ENCODE peak calls at places on chromosome 13, in seven cellular contexts. H is H9, D is H1, B is neuronal stem cell, L is mesendoderm, A is mesenchymal stem cell, C is trophoblast cell. W is an unnamed sample.
A peak's percentile ranks its signal among the peaks of the same experiment; 100 is the strongest.

GRCh38 chr13:44373601-44374347 is at the start of gene SERP2:
- DNase-seq in H (peak; percentile 90), D (peak; percentile 49), B (peak; percentile 41), L (peak; percentile 76), A (no peak), C (no peak), W (no peak)

GRCh38 chr13:109000207-109000606 is 370.8 kb downstream of the MYO16 start:
- DNase-seq in H (no peak), D (no peak), B (no peak), L (no peak), A (no peak), C (no peak), W (no peak)

GRCh38 chr13:27920677-27921420 is 1.0 kb downstream of the PDX1 start:
- DNase-seq in H (peak; percentile 49), D (no peak), B (peak; percentile 36), L (peak; percentile 53), A (peak; percentile 45), C (no peak), W (peak; percentile 6)

GRCh38 chr13:107838592-107839161 is 376.7 kb downstream of the LIG4 start:
- DNase-seq in H (no peak), D (no peak), B (no peak), L (peak; percentile 38), A (no peak), C (no peak), W (no peak)

GRCh38 chr13:90302113-90302512 is 1045.4 kb upstream of the MIR17HG start:
- DNase-seq in H (no peak), D (no peak), B (no peak), L (no peak), A (peak; percentile 23), C (no peak), W (peak; percentile 10)

GRCh38 chr13:95121516-95121915 is 179.7 kb downstream of the ABCC4 start:
- DNase-seq in H (no peak), D (no peak), B (no peak), L (no peak), A (no peak), C (no peak), W (no peak)

GRCh38 chr13:38002596-38002995 is 133.0 kb upstream of the TRPC4 start:
- DNase-seq in H (no peak), D (no peak), B (no peak), L (no peak), A (no peak), C (no peak), W (no peak)

GRCh38 chr13:26254583-26255102 is 714 bp downstream of the CDK8 start:
- DNase-seq in H (peak; percentile 48), D (no peak), B (no peak), L (peak; percentile 71), A (peak; percentile 50), C (peak; percentile 67), W (peak; percentile 31)

GRCh38 chr13:77836423-77836822 is 82.2 kb downstream of the EDNRB start:
- DNase-seq in H (no peak), D (no peak), B (no peak), L (no peak), A (peak; percentile 78), C (peak; percentile 51), W (peak; percentile 44)

GRCh38 chr13:72850959-72851677 is 69.2 kb downstream of the PIBF1 start:
- DNase-seq in H (peak; percentile 56), D (no peak), B (no peak), L (no peak), A (no peak), C (no peak), W (no peak)

GRCh38 chr13:94599877-94600276 is 1.8 kb upstream of the GPR180 start:
- DNase-seq in H (no peak), D (no peak), B (no peak), L (no peak), A (no peak), C (no peak), W (no peak)

GRCh38 chr13:30133976-30134375 is 173.4 kb downstream of the KATNAL1 start:
- DNase-seq in H (no peak), D (no peak), B (no peak), L (no peak), A (peak; percentile 81), C (no peak), W (no peak)

GRCh38 chr13:45828253-45828968 is 23.1 kb downstream of the SIAH3 start:
- DNase-seq in H (no peak), D (no peak), B (no peak), L (no peak), A (no peak), C (no peak), W (no peak)

DNA sequence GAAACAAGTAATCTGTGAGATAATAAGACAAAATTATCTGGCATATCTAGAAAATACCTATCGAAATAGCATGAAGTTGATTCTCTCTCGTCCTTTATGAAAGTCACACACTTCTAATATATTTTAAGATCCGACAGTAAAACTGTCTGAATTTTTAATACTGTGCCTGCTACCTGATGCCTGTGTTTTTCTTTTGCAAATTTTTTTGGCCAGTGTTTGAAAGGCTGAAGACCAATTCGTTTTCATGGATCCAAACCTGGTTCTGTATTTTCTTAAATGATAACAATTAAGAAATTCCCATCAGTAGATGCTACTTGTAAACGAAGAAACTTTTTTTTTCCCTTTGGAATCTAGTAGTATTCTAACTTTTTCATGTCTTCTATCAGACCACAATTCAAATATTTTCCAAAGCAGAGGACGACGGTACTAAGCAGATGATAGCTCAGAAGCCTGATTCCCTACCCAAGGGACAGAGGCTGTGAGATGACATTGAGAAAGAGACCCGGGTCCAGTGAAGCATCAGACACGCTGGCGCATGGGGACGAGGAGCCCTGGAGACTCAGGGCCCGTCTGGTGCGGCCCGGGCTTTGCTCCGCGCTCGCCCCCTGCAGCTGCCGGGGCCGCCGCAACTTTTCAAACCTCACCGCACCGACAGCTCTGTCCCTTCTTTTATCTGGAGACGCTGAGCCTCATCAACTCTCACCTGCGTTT is 49.5 kb upstream of the PABPC3 start:
- DNase-seq in H (peak; percentile 53), D (no peak), B (no peak), L (peak; percentile 60), A (peak; percentile 3), C (no peak), W (no peak)
- H3K18ac ChIP-seq in H (no peak overlapping the region), D (no peak overlapping the region), B (no peak overlapping the region), L (no peak overlapping the region), A (no peak overlapping the region), C (no peak overlapping the region), W (no peak overlapping the region)

DNA sequence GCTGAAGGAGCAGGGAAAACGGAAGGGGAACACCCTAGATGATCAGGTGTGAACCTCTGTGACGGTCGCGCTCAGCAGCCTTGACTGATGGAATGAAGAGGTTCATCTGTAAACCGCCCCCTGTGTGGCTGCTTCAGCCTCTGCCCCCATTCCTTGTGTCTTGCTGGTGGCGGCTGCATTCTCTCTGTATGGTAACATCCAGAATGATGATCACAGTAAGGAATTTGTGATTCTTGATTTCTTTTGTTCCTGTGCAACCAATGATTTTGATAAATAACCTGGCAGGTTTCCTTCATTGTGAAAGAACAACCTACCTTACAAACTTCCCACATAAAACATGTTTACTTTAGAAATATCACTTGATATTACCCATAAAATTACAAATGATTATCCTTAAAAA is 118.7 kb upstream of the MCF2L start:
- DNase-seq in H (no peak), D (no peak), B (no peak), L (no peak), A (no peak), C (peak; percentile 39), W (no peak)
- H4K8ac ChIP-seq in H (no peak overlapping the region), D (no peak overlapping the region), B (no peak overlapping the region), L (no peak overlapping the region), A (no peak overlapping the region), C (no peak overlapping the region), W (no peak overlapping the region)

GRCh38 chr13:110531671-110532083 is 29.8 kb downstream of the RAB20 start:
- DNase-seq in H (no peak), D (no peak), B (no peak), L (no peak), A (no peak), C (no peak), W (no peak)
- H3K18ac ChIP-seq in H (no peak overlapping the region), D (no peak overlapping the region), B (no peak overlapping the region), L (no peak overlapping the region), A (no peak overlapping the region), C (peak overlapping the region; percentile 3), W (no peak overlapping the region)

DNA sequence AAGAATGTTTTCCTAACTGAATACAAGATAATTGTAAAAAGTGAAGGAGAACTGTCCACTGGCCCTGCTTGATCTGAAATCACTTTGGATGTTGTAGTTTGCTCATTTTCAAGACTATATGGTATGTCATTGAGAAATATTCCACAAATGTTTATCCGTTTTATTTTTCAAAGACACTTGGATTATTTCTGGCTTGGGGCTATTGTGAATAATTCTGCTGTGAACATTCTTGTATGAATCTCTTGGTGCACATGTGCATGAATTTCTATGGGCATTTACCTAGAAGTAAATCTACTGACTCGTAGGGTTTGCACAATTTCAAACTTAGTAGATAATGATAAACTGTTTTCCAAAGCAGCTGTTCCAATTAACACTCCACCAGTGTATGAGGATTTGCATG is 8.6 kb downstream of the RXFP2 start:
- DNase-seq in H (no peak), D (no peak), B (no peak), L (no peak), A (no peak), C (no peak), W (no peak)
- H4K8ac ChIP-seq in H (no peak overlapping the region), D (no peak overlapping the region), B (no peak overlapping the region), L (no peak overlapping the region), A (no peak overlapping the region), C (no peak overlapping the region), W (no peak overlapping the region)

DNA sequence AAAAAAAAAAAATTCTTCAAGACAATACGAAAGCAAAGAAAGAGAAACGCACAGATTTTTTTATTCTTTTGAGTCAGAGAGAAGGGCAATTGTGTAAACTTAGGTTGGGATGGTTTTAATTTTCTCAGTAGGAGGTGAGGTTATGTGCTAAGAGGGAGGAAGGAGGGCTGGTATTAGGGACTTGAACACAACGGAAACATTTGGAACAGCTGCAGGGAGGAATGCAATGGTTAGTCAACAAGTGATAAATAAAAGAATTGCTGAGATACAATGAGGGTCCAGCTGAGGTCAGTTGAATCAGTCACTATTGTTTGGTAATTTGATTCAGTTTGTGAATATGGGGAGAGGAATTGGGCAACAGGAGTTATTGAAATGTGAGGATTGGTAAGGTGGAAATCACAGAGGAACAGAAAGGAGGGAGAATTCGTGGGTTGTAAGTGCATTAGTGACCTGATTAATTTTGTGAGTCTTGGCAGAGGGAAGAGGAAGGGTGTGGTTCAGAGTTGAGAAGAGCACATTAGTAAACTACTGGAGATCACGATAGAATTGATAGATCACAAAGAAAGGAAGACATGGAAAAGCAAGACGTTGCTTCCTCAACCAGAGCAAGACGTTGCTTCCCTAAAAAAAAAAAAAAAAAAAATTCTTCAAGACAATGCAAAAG is 499.5 kb upstream of the SPRY2 start:
- DNase-seq in H (no peak), D (no peak), B (peak; percentile 53), L (peak; percentile 70), A (peak; percentile 11), C (no peak), W (no peak)
- H3K18ac ChIP-seq in H (no peak overlapping the region), D (no peak overlapping the region), B (no peak overlapping the region), L (no peak overlapping the region), A (no peak overlapping the region), C (no peak overlapping the region), W (no peak overlapping the region)